ENCODE peak calls at places on chromosome 13, in nine cellular contexts. I is GM20000; S is effector CD4-positive, alpha-beta T cell; K is iPS-NIHi11; Y is right lobe of liver; F is esophagus squamous epithelium; A is right cardiac atrium; C is epithelial cell of esophagus; M is activated T-cell treated with anti-CD3 and anti-CD28 coated beads, Interleukin-2, amount 50 U/mL, for 48 hours. D is an unnamed sample.

GRCh38 chr13:77345150-77345780 is 18.4 kb upstream of the MYCBP2 start:
- DNase-seq in S (no peak), C (no peak), A (no peak), M (peak; percentile 44), Y (no peak), I (no peak), K (no peak), F (no peak), D (no peak)

GRCh38 chr13:100491164-100491847 is 97.3 kb downstream of the GGACT start:
- DNase-seq in F (no peak), K (no peak), Y (no peak), A (no peak), I (no peak), M (no peak), C (no peak), S (no peak), D (peak; percentile 14)

GRCh38 chr13:88979465-88980180 is 1308.5 kb downstream of the SLITRK5 start:
- DNase-seq in Y (no peak), C (peak; percentile 63), I (peak; percentile 8), S (no peak), M (no peak), A (no peak), K (peak; percentile 7), F (no peak), D (peak; percentile 29)

GRCh38 chr13:36357692-36358091 is 11.5 kb upstream of the SPART start:
- DNase-seq in Y (peak; percentile 77), C (no peak), F (no peak), I (no peak), M (no peak), S (no peak), K (no peak), A (no peak), D (no peak)

GRCh38 chr13:29435125-29435911 is 160.2 kb downstream of the SLC7A1 start:
- DNase-seq in A (no peak), I (no peak), K (no peak), S (no peak), F (no peak), C (peak; percentile 85), Y (no peak), M (no peak), D (peak; percentile 74)

GRCh38 chr13:42581427-42581826 is 7.5 kb downstream of the TNFSF11 start:
- DNase-seq in A (no peak), K (no peak), S (no peak), F (no peak), Y (no peak), M (no peak), C (no peak), I (no peak), D (no peak)

GRCh38 chr13:114131581-114132418 is 623 bp downstream of the RASA3 start:
- DNase-seq in I (peak; percentile 67), A (peak; percentile 79), K (peak; percentile 72), M (peak; percentile 53), C (peak; percentile 22), F (no peak), S (no peak), Y (no peak), D (no peak)

GRCh38 chr13:91710733-91711132 is 312.3 kb downstream of the GPC5 start:
- DNase-seq in K (no peak), S (no peak), C (no peak), A (no peak), M (no peak), I (no peak), Y (no peak), F (no peak), D (no peak)

GRCh38 chr13:98143601-98144500 is 957 bp downstream of the FARP1 start:
- DNase-seq in S (no peak), M (peak; percentile 17), C (peak; percentile 31), K (peak; percentile 35), F (no peak), Y (peak; percentile 47), A (peak; percentile 75), I (peak; percentile 36), D (peak; percentile 35)

GRCh38 chr13:109182777-109183465 is 553.5 kb downstream of the MYO16 start:
- DNase-seq in A (no peak), C (no peak), Y (no peak), K (no peak), I (no peak), S (no peak), M (no peak), F (no peak), D (no peak)

GRCh38 chr13:33125821-33126570 is 109.8 kb downstream of the KL start:
- DNase-seq in C (peak; percentile 91), K (peak; percentile 54), A (peak; percentile 71), I (no peak), Y (peak; percentile 78), F (no peak), M (no peak), S (no peak), D (peak; percentile 94)

GRCh38 chr13:34243396-34243795 is 425.4 kb downstream of the RFC3 start:
- DNase-seq in Y (no peak), M (no peak), K (no peak), C (no peak), F (no peak), S (no peak), A (peak; percentile 51), I (no peak), D (no peak)

GRCh38 chr13:48648446-48648845 is 5.3 kb upstream of the CYSLTR2 start:
- DNase-seq in Y (no peak), S (no peak), A (no peak), I (no peak), F (no peak), K (no peak), C (no peak), M (no peak), D (no peak)

GRCh38 chr13:109249780-109250528 is 536.4 kb downstream of the IRS2 start:
- DNase-seq in M (no peak), I (no peak), Y (no peak), C (peak; percentile 77), S (no peak), A (no peak), K (no peak), F (no peak), D (no peak)

D was measured in MCF 10A.